ENCODE peak calls at places on chromosomes 1 and 21, in nine cellular contexts. N, D, A, H, E, L, T, W and C are unnamed samples.

GRCh38 chr1:20681999-20682398 is 20.8 kb upstream of the DDOST start:
- DNase-seq in A (no peak), N (no peak), D (no peak), H (no peak), W (no peak), L (no peak), E (no peak), T (no peak), C (no peak)

GRCh38 chr1:10087210-10087609 is 54.5 kb downstream of the UBE4B start:
- DNase-seq in A (no peak), N (no peak), H (no peak), E (no peak), W (no peak), L (no peak), T (no peak), D (no peak), C (no peak)

GRCh38 chr1:242811092-242811840 is 286.8 kb upstream of the PLD5 start:
- DNase-seq in A (no peak), W (peak), E (no peak), L (no peak), H (no peak), N (no peak), D (no peak), T (no peak), C (no peak)

GRCh38 chr1:53697671-53698380 is 41.1 kb downstream of the GLIS1 start:
- DNase-seq in N (no peak), W (peak), L (no peak), E (no peak), D (no peak), T (no peak), A (peak), H (no peak), C (no peak)

GRCh38 chr1:200129480-200129879 is 102.0 kb downstream of the NR5A2 start:
- DNase-seq in N (no peak), E (no peak), T (no peak), A (peak), W (no peak), H (no peak), L (peak), D (no peak), C (no peak)

GRCh38 chr1:64248065-64248464 is 44.6 kb downstream of the UBE2U start:
- DNase-seq in L (no peak), T (no peak), H (no peak), D (no peak), W (no peak), N (no peak), E (no peak), A (no peak), C (no peak)

GRCh38 chr1:54980528-54981241 is at the start of gene TMEM61:
- DNase-seq in T (no peak), D (peak), N (no peak), H (no peak), A (no peak), E (no peak), W (peak), L (peak), C (no peak)

GRCh38 chr21:39452965-39453332 is 1.2 kb downstream of the SH3BGR start:
- DNase-seq in A (no peak), T (no peak), H (no peak), N (no peak), W (no peak), D (no peak), E (no peak), L (no peak), C (no peak)

GRCh38 chr1:1073743-1074587 is at the start of gene RNF223:
- DNase-seq in E (no peak), N (peak), D (peak), T (no peak), L (no peak), A (no peak), W (peak), H (no peak), C (no peak)

GRCh38 chr1:89125571-89126233 is at the start of gene GBP2:
- DNase-seq in E (peak), L (no peak), H (no peak), A (peak), D (no peak), W (peak), T (no peak), N (no peak), C (no peak)

GRCh38 chr1:20534659-20535417 is 17.5 kb upstream of the FAM43B start:
- DNase-seq in H (no peak), L (no peak), W (no peak), A (no peak), D (no peak), T (no peak), E (no peak), N (no peak), C (no peak)

GRCh38 chr1:175472464-175472863 is 270.9 kb downstream of the TNR start:
- DNase-seq in N (no peak), H (no peak), A (peak), T (no peak), E (no peak), D (no peak), W (no peak), L (no peak), C (no peak)

GRCh38 chr1:12486401-12487005 is 131.5 kb downstream of the DHRS3 start:
- DNase-seq in D (no peak), A (no peak), H (no peak), T (peak), L (peak), E (no peak), W (no peak), N (no peak), C (no peak)

GRCh38 chr1:22850681-22851080 is 122.0 kb downstream of the LACTBL1 start:
- DNase-seq in T (peak), H (no peak), D (no peak), N (no peak), W (peak), L (no peak), A (no peak), E (no peak), C (no peak)